ENCODE peak calls at places on chromosome 18, in six cellular contexts. O is K562, R is GM12878, N is transverse colon, T is stomach, J is sigmoid colon. F is an unnamed sample.

GRCh38 chr18:31513189-31513907 is 15.4 kb downstream of the DSG2 start:
- DNase-seq in O (no peak), R (no peak), N (no peak), T (no peak), J (no peak), F (no peak)

GRCh38 chr18:46402396-46402795 is 254.6 kb downstream of the LOXHD1 start:
- DNase-seq in O (no peak), R (no peak), N (no peak), T (no peak), J (no peak), F (no peak)

GRCh38 chr18:46563317-46563716 is 93.7 kb downstream of the LOXHD1 start:
- DNase-seq in O (no peak), R (no peak), N (no peak), T (no peak), J (no peak), F (no peak)

GRCh38 chr18:10207682-10208081 is 246.8 kb upstream of the APCDD1 start:
- DNase-seq in O (no peak), R (no peak), N (no peak), T (no peak), J (no peak), F (no peak)

GRCh38 chr18:13710460-13710859 is 15.9 kb downstream of the FAM210A start:
- DNase-seq in O (no peak), R (no peak), N (no peak), T (no peak), J (no peak), F (no peak)

GRCh38 chr18:54961016-54961423 is 1.8 kb upstream of the CCDC68 start:
- DNase-seq in O (no peak), R (no peak), N (no peak), T (no peak), J (no peak), F (no peak)

GRCh38 chr18:3074094-3074493 is 61.1 kb upstream of the LPIN2 start:
- DNase-seq in O (no peak), R (no peak), N (peak; percentile 31), T (no peak), J (no peak), F (no peak)

GRCh38 chr18:41569867-41570266 is 385.2 kb upstream of the PIK3C3 start:
- DNase-seq in O (no peak), R (no peak), N (no peak), T (no peak), J (no peak), F (no peak)

GRCh38 chr18:30915336-30915988 is 127.1 kb downstream of the DSC3 start:
- DNase-seq in O (no peak), R (no peak), N (no peak), T (no peak), J (no peak), F (no peak)

GRCh38 chr18:70337139-70337972 is 48.5 kb downstream of the SOCS6 start:
- DNase-seq in O (peak; percentile 71), R (no peak), N (peak; percentile 32), T (peak; percentile 33), J (no peak), F (no peak)

GRCh38 chr18:35528749-35529274 is 31.1 kb upstream of the INO80C start:
- DNase-seq in O (peak; percentile 38), R (no peak), N (no peak), T (no peak), J (no peak), F (no peak)

GRCh38 chr18:2651981-2652380 is 3.5 kb upstream of the SMCHD1 start:
- DNase-seq in O (no peak), R (no peak), N (no peak), T (no peak), J (no peak), F (no peak)

GRCh38 chr18:13388586-13389490 is 170.3 kb downstream of the LDLRAD4 start:
- DNase-seq in O (no peak), R (no peak), N (no peak), T (no peak), J (peak; percentile 55), F (peak; percentile 66)

GRCh38 chr18:68723539-68723938 is 8.6 kb upstream of the TMX3 start:
- DNase-seq in O (no peak), R (no peak), N (no peak), T (no peak), J (no peak), F (no peak)

GRCh38 chr18:57737661-57738060 is 65.5 kb downstream of the ATP8B1 start:
- DNase-seq in O (peak; percentile 27), R (no peak), N (peak; percentile 48), T (peak; percentile 65), J (peak; percentile 91), F (no peak)

GRCh38 chr18:63237911-63238710 is 81.5 kb downstream of the BCL2 start:
- DNase-seq in O (no peak), R (no peak), N (peak; percentile 35), T (no peak), J (no peak), F (no peak)

GRCh38 chr18:45227004-45227403 is 388.3 kb upstream of the SLC14A2 start:
- DNase-seq in O (no peak), R (no peak), N (no peak), T (no peak), J (no peak), F (no peak)

GRCh38 chr18:69785466-69785865 is 162.2 kb downstream of the CD226 start:
- DNase-seq in O (no peak), R (no peak), N (no peak), T (no peak), J (no peak), F (no peak)

GRCh38 chr18:79964330-79965118 is at the start of gene HSBP1L1:
- DNase-seq in O (no peak), R (no peak), N (peak; percentile 84), T (peak; percentile 87), J (peak; percentile 73), F (peak; percentile 85)

GRCh38 chr18:22337311-22337710 is 80.4 kb downstream of the CTAGE1 start:
- DNase-seq in O (no peak), R (no peak), N (no peak), T (no peak), J (no peak), F (no peak)

GRCh38 chr18:9755110-9755509 is 47.0 kb downstream of the RAB31 start:
- DNase-seq in O (no peak), R (no peak), N (no peak), T (no peak), J (no peak), F (no peak)

GRCh38 chr18:62329676-62330454 is 4.8 kb downstream of the TNFRSF11A start:
- DNase-seq in O (no peak), R (no peak), N (peak; percentile 65), T (peak; percentile 65), J (no peak), F (peak; percentile 51)

DNA sequence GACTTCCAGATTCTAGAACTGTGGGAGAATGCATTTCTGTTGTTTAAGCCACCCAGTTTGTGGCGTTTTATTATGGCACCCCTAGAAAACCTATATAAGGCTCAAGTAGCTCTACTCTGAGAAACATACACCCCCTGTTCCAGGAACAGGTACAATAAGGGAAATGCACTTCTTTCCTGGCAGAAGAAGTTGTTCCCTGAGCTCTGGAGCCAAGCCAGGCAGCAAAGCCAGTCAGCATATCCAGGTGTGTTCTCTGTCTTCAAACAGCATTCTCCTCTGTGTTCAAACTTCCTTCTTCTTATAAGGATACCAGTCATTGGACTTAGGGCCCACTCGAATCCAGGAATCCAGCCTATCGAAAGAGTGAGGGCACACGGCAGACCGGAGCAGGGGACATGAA is 96.5 kb downstream of the TPGS2 start:
- DNase-seq in O (no peak), R (no peak), N (no peak), T (no peak), J (no peak), F (no peak)
- TF ChIP-seq POLR2AphosphoS5 in O (no peak), R (no peak), N (no peak), T (no peak), J (no peak), F (no peak)

DNA sequence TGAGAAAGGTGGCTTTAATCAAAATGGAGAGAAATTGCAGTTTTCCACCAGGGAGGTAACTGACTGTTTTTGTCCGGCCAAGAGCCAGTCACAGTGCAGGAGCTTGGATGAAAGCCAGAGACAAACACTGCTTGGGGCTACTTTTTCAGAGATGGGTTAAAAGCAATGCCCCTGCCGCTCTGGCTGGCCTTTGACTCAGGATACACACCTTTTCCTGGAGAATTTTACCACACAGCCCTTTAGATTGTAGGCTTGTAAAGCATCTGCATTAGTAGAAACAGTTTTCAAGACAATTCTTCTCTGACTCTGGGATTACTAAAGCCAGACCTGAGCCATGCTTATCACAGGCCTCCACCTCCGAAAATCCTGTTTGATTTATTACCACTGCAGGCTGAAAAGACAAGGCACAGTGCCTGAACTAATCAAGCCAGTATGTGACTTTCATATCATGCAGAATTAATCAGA is 79.7 kb downstream of the CCBE1 start:
- DNase-seq in O (no peak), R (no peak), N (no peak), T (no peak), J (no peak), F (no peak)
- TF ChIP-seq EP300 in O (no peak), R (no peak), N (no peak), T (no peak), J (no peak), F (no peak)

GRCh38 chr18:48949606-48950535 is 894 bp downstream of the SMAD7 start:
- DNase-seq in O (no peak), R (no peak), N (peak; percentile 52), T (peak; percentile 55), J (no peak), F (peak; percentile 91)
- TF ChIP-seq POLR2AphosphoS5 in O (no peak), R (no peak), N (peak; percentile 65), T (no peak), J (peak; percentile 31), F (no peak)

GRCh38 chr18:74574916-74575315 is 22.8 kb upstream of the ZNF407 start:
- DNase-seq in O (no peak), R (no peak), N (no peak), T (no peak), J (no peak), F (no peak)

GRCh38 chr18:74582642-74583041 is 15.0 kb upstream of the ZNF407 start:
- DNase-seq in O (no peak), R (no peak), N (no peak), T (no peak), J (no peak), F (no peak)

GRCh38 chr18:74577019-74577418 is 20.7 kb upstream of the ZNF407 start:
- DNase-seq in O (no peak), R (no peak), N (no peak), T (no peak), J (no peak), F (no peak)

GRCh38 chr18:74579704-74580103 is 18.0 kb upstream of the ZNF407 start:
- DNase-seq in O (no peak), R (no peak), N (no peak), T (no peak), J (no peak), F (no peak)
- TF ChIP-seq EP300 in O (no peak), R (no peak), N (no peak), T (no peak), J (no peak), F (no peak)